ENCODE peak calls at places on chromosomes 6 and 20, in five cellular contexts. G is pancreas, H is GM23338, F is retinal pigment epithelial cell, B is NB4. K is an unnamed sample.

GRCh38 chr6:49676671-49677281 is 36.6 kb downstream of the CRISP2 start:
- DNase-seq in G (no peak), H (no peak), F (peak), B (no peak), K (no peak)

GRCh38 chr6:170553686-170554085 is 483 bp upstream of the TBP start:
- DNase-seq in G (no peak), H (no peak), F (no peak), B (no peak), K (peak)

GRCh38 chr6:136341367-136341766 is 51.7 kb upstream of the BCLAF1 start:
- DNase-seq in G (no peak), H (no peak), F (no peak), B (no peak), K (no peak)

GRCh38 chr6:26205161-26205624 is 118.0 kb downstream of the HFE start:
- DNase-seq in G (no peak), H (peak), F (no peak), B (peak), K (peak)

GRCh38 chr6:151068761-151069312 is 170.9 kb upstream of the AKAP12 start:
- DNase-seq in G (no peak), H (no peak), F (no peak), B (no peak), K (no peak)

GRCh38 chr6:142570221-142570671 is 268.4 kb downstream of the ADGRG6 start:
- DNase-seq in G (no peak), H (no peak), F (peak), B (no peak), K (no peak)

GRCh38 chr6:44116643-44117382 is 10.4 kb downstream of the MRPL14 start:
- DNase-seq in G (no peak), H (no peak), F (no peak), B (no peak), K (no peak)

GRCh38 chr6:44292661-44293365 is 20.3 kb downstream of the AARS2 start:
- DNase-seq in G (no peak), H (no peak), F (no peak), B (no peak), K (no peak)

GRCh38 chr6:40906759-40907158 is 132.3 kb downstream of the UNC5CL start:
- DNase-seq in G (no peak), H (no peak), F (no peak), B (no peak), K (no peak)

GRCh38 chr20:3889489-3890409 is 562 bp downstream of the PANK2 start:
- DNase-seq in G (peak), H (peak), F (no peak), B (peak), K (no peak)

GRCh38 chr6:4113623-4114022 is 21.8 kb downstream of the ECI2 start:
- DNase-seq in G (no peak), H (no peak), F (no peak), B (no peak), K (no peak)

GRCh38 chr6:155495011-155495768 is 39.6 kb upstream of the NOX3 start:
- DNase-seq in G (no peak), H (peak), F (no peak), B (peak), K (peak)

GRCh38 chr6:33921745-33922144 is 117.9 kb upstream of the MLN start:
- DNase-seq in G (no peak), H (no peak), F (no peak), B (no peak), K (no peak)

GRCh38 chr20:62985089-62985778 is 21.5 kb downstream of the BHLHE23 start:
- DNase-seq in G (no peak), H (no peak), F (no peak), B (no peak), K (no peak)

GRCh38 chr6:125961117-125961516 is 4.5 kb downstream of the HINT3 start:
- DNase-seq in G (no peak), H (no peak), F (no peak), B (no peak), K (no peak)

GRCh38 chr6:89986650-89987074 is 92.4 kb downstream of the GJA10 start:
- DNase-seq in G (no peak), H (no peak), F (no peak), B (no peak), K (no peak)

GRCh38 chr20:40741507-40742106 is 52.6 kb upstream of the MAFB start:
- DNase-seq in G (no peak), H (peak), F (no peak), B (peak), K (peak)

GRCh38 chr6:53327017-53327395 is 21.7 kb downstream of the ELOVL5 start:
- DNase-seq in G (no peak), H (no peak), F (no peak), B (no peak), K (no peak)

GRCh38 chr20:19451591-19452295 is 239.3 kb downstream of the SLC24A3 start:
- DNase-seq in G (no peak), H (no peak), F (no peak), B (no peak), K (peak)

GRCh38 chr6:38715016-38715809 is at the start of gene DNAH8:
- DNase-seq in G (peak), H (peak), F (no peak), B (no peak), K (peak)

GRCh38 chr6:4662886-4663285 is 113.3 kb upstream of the CDYL start:
- DNase-seq in G (no peak), H (no peak), F (no peak), B (no peak), K (no peak)

GRCh38 chr6:129901910-129902309 is 40.8 kb upstream of the TMEM244 start:
- DNase-seq in G (no peak), H (no peak), F (peak), B (no peak), K (no peak)

GRCh38 chr6:25713802-25714201 is 40.7 kb upstream of the SLC17A4 start:
- DNase-seq in G (no peak), H (no peak), F (peak), B (no peak), K (no peak)

GRCh38 chr6:17574871-17575560 is 25.1 kb upstream of the FAM8A1 start:
- DNase-seq in G (no peak), H (no peak), F (peak), B (no peak), K (peak)

GRCh38 chr6:34226066-34226465 is 10.6 kb upstream of the HMGA1 start:
- DNase-seq in G (no peak), H (no peak), F (no peak), B (no peak), K (no peak)

GRCh38 chr6:125809771-125810315 is 19.1 kb downstream of the NCOA7 start:
- DNase-seq in G (no peak), H (no peak), F (no peak), B (no peak), K (no peak)

GRCh38 chr6:12022903-12023522 is 10.9 kb downstream of the HIVEP1 start:
- DNase-seq in G (no peak), H (no peak), F (no peak), B (no peak), K (no peak)

GRCh38 chr6:111951439-111952140 is 78.3 kb upstream of the FYN start:
- DNase-seq in G (no peak), H (no peak), F (no peak), B (no peak), K (no peak)

GRCh38 chr6:43521836-43522235 is 4.9 kb downstream of the POLR1C start:
- DNase-seq in G (no peak), H (no peak), F (no peak), B (no peak), K (no peak)

GRCh38 chr6:118584906-118585305 is 36.8 kb downstream of the PLN start:
- DNase-seq in G (no peak), H (no peak), F (no peak), B (no peak), K (no peak)

GRCh38 chr20:32037929-32038328 is 14.1 kb upstream of the HCK start:
- DNase-seq in G (no peak), H (no peak), F (no peak), B (peak), K (peak)

DNA sequence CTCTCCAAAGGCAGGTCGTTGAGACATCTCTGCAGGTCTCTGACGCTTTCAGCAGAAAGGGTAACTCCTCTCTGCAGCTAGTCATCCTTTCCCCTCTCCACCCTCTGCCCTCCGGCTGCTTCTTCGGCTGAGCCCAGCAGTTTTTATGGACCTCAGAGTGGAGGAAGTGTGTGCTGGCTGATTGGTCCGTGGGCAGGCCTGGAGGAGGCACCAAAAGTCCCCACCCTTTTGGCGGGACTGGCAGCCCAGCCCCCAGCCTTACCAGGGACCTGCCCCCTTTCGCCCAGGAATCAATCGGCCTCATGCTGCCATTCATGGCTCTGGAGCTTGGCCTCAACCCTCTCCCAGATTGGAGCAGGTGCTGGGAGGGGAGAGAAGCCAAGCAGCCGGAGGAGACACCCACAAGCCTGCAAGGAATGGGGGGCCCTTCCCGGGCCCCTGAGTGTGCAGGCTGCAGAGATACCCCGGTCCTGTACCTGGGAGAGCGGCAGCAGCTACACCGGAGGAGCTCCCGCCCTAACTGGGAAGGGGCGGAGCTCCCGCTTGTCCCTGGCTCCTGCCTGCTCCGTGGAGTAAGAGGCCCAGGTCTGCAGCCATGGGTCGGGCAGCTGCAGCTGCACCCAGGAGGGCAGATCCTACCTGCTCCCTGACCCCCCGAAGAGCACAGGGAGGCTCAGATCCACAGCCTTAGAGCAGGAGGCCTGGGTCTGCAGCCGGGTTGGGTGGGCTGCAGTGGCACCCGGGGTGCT is 170.3 kb upstream of the SOX4 start:
- DNase-seq in G (no peak), H (peak), F (no peak), B (no peak), K (no peak)
- H3K4me3 ChIP-seq in G (no peak), H (no peak), F (no peak), B (no peak), K (no peak)

DNA sequence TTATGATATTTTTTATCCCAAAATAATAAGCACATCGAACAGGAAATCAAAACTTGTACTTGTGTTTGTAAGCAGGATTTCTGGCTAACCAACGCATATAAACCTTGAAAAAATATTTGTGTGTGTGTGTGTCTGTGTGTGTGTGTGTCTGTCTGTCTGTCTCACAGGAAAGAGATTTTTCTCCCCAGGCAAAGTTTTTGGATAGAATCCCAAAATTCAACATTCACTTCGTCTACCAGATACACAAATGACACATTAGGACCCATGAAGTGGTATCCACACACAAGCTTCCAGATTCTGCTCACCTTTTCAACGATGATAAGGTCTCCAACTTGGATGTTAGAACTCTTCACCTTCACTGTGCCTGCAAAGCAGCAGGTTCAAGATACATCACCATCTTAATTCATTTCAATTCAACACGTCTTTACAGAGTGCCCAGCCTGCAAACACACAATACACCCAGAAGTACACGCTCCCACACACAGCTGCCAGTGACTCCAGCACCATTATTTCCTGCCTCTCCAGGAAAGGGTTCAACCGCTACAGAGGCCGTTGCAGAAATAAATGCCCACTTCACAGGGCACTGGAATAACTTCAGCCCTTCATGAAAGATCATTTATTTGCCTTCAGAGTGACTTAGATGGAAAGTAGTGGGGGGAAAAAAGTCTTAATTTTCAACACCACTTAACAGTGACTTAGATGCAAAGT is 70.9 kb downstream of the ATP9A start:
- DNase-seq in G (no peak), H (no peak), F (no peak), B (no peak), K (no peak)
- H3K4me3 ChIP-seq in G (no peak), H (no peak), F (no peak), B (no peak), K (no peak)

GRCh38 chr6:88895911-88896310 is 67.5 kb downstream of the RNGTT start:
- DNase-seq in G (no peak), H (peak), F (no peak), B (no peak), K (no peak)
- H3K4me3 ChIP-seq in G (no peak), H (no peak), F (no peak), B (no peak), K (no peak)

DNA sequence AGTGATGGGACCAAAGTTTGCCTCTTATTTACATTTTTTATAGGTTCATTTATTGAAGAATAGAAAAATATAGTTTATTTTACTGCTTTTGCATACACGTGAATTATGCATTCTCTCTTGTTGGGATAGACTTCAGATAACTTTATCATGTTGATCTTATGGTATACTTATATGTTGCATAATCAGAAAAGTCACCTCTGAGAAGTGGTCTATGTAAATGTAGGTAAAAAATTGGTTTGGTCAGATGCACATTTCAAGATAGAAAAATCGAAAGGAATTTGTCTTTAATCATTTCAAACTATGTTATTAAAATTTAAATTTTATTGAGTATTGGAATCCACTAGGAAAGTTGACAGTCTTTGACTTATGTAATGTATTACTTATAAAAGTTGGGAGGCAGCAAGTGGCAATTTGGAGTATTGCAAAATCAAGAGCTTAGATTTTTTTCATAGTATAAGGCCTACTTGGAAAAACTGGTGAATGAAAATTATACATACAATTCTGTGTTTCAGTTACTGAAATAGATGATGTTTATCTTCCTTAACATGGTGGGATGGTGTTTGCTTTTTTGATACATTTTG is 2.4 kb downstream of the PHF3 start:
- DNase-seq in G (no peak), H (no peak), F (no peak), B (peak), K (peak)
- H3K4me3 ChIP-seq in G (no peak), H (peak), F (peak), B (peak), K (peak)

DNA sequence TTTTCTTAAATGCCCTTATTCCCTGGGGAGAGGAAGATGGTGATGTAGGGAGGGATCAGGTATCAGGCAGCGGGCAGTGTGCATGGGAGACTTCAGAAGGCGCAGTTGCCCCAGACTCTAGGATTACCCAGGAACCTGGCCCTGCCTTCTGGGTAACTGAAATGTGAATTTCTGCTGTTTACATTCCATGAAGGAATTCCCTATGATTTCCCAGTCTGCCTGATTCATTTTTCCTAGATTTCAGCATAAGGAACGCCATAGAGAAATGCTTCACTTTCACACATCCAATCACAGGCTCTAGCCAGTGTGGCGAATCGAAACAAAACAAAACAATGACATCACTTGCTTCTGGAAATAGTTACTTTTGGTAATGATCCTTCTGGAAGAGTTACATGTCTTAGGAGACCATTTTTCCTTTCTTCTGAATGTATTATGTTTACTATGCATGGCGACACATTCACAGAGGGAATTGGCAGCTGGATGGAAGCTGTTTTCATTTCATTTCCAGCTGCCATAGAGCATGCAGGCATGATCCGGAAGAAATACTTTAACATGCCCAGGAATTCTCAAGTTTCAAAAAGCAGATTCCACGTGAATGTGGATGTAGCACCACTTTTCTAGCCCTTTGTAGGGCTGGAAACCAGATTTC is 33.3 kb downstream of the LRP11 start:
- DNase-seq in G (no peak), H (no peak), F (no peak), B (no peak), K (no peak)
- H3K4me3 ChIP-seq in G (no peak), H (no peak), F (no peak), B (no peak), K (no peak)

GRCh38 chr20:14845199-14846160 is 508.1 kb upstream of the FLRT3 start:
- DNase-seq in G (no peak), H (no peak), F (no peak), B (no peak), K (no peak)
- H3K4me3 ChIP-seq in G (no peak), H (no peak), F (no peak), B (no peak), K (no peak)

GRCh38 chr6:157549468-157549745 is 168.4 kb downstream of the ZDHHC14 start:
- DNase-seq in G (no peak), H (no peak), F (no peak), B (no peak), K (no peak)
- H3K4me3 ChIP-seq in G (no peak), H (no peak), F (no peak), B (no peak), K (no peak)